ENCODE peak calls at places on chromosomes 5 and 9, in nine cellular contexts. One of them, this sample, is unnamed.

GRCh38 chr5:37696190-37697021 is 143.4 kb downstream of the GDNF start:
- DNase-seq in choroid plexus epithelial cell: peak; percentile 48
- DNase-seq in fibroblast of mammary gland: peak; percentile 71
- DNase-seq in heart left ventricle: no peak
- DNase-seq in T-helper 1 cell: no peak
- DNase-seq in hippocampal formation: no peak
- DNase-seq in H54: no peak
- DNase-seq in HFFc6: peak; percentile 38
- DNase-seq in GM19239: no peak
- DNase-seq in this sample: no peak

GRCh38 chr9:27529316-27530278 is at the start of gene MOB3B:
- DNase-seq in H54: peak; percentile 74
- DNase-seq in HFFc6: peak; percentile 41
- DNase-seq in T-helper 1 cell: peak; percentile 57
- DNase-seq in fibroblast of mammary gland: peak; percentile 46
- DNase-seq in GM19239: peak; percentile 64
- DNase-seq in hippocampal formation: peak; percentile 74
- DNase-seq in heart left ventricle: peak; percentile 86
- DNase-seq in choroid plexus epithelial cell: peak; percentile 76
- DNase-seq in this sample: peak; percentile 77

GRCh38 chr9:129908846-129909245 is 73.6 kb downstream of the USP20 start:
- DNase-seq in GM19239: no peak
- DNase-seq in hippocampal formation: no peak
- DNase-seq in choroid plexus epithelial cell: no peak
- DNase-seq in T-helper 1 cell: no peak
- DNase-seq in fibroblast of mammary gland: no peak
- DNase-seq in heart left ventricle: no peak
- DNase-seq in H54: no peak
- DNase-seq in HFFc6: no peak
- DNase-seq in this sample: no peak

GRCh38 chr9:19440823-19441580 is 32.2 kb downstream of the ACER2 start:
- DNase-seq in H54: no peak
- DNase-seq in heart left ventricle: no peak
- DNase-seq in fibroblast of mammary gland: peak; percentile 9
- DNase-seq in GM19239: no peak
- DNase-seq in T-helper 1 cell: no peak
- DNase-seq in hippocampal formation: no peak
- DNase-seq in choroid plexus epithelial cell: no peak
- DNase-seq in HFFc6: no peak
- DNase-seq in this sample: no peak

GRCh38 chr9:132030626-132031325 is 48.9 kb downstream of the MED27 start:
- DNase-seq in H54: no peak
- DNase-seq in GM19239: no peak
- DNase-seq in choroid plexus epithelial cell: no peak
- DNase-seq in T-helper 1 cell: no peak
- DNase-seq in heart left ventricle: no peak
- DNase-seq in HFFc6: no peak
- DNase-seq in hippocampal formation: no peak
- DNase-seq in fibroblast of mammary gland: no peak
- DNase-seq in this sample: no peak

GRCh38 chr5:67360047-67360446 is 163.4 kb upstream of the CD180 start:
- DNase-seq in T-helper 1 cell: no peak
- DNase-seq in H54: no peak
- DNase-seq in heart left ventricle: no peak
- DNase-seq in GM19239: no peak
- DNase-seq in choroid plexus epithelial cell: peak; percentile 12
- DNase-seq in HFFc6: no peak
- DNase-seq in fibroblast of mammary gland: no peak
- DNase-seq in hippocampal formation: no peak
- DNase-seq in this sample: no peak

GRCh38 chr5:75168026-75168750 is 68.5 kb downstream of the ANKRD31 start:
- DNase-seq in fibroblast of mammary gland: no peak
- DNase-seq in heart left ventricle: no peak
- DNase-seq in T-helper 1 cell: no peak
- DNase-seq in HFFc6: no peak
- DNase-seq in H54: no peak
- DNase-seq in hippocampal formation: no peak
- DNase-seq in choroid plexus epithelial cell: no peak
- DNase-seq in GM19239: no peak
- DNase-seq in this sample: no peak

GRCh38 chr5:177369050-177369912 is 11.6 kb downstream of the RGS14 start:
- DNase-seq in HFFc6: no peak
- DNase-seq in heart left ventricle: no peak
- DNase-seq in hippocampal formation: no peak
- DNase-seq in GM19239: peak; percentile 74
- DNase-seq in choroid plexus epithelial cell: peak; percentile 43
- DNase-seq in fibroblast of mammary gland: peak; percentile 30
- DNase-seq in H54: peak; percentile 72
- DNase-seq in T-helper 1 cell: no peak
- DNase-seq in this sample: peak; percentile 38

GRCh38 chr5:180611140-180611850 is 20.0 kb upstream of the SCGB3A1 start:
- DNase-seq in T-helper 1 cell: no peak
- DNase-seq in HFFc6: no peak
- DNase-seq in heart left ventricle: no peak
- DNase-seq in GM19239: no peak
- DNase-seq in hippocampal formation: no peak
- DNase-seq in fibroblast of mammary gland: no peak
- DNase-seq in H54: peak; percentile 67
- DNase-seq in choroid plexus epithelial cell: no peak
- DNase-seq in this sample: no peak

GRCh38 chr5:61293051-61293450 is 39.0 kb upstream of the ZSWIM6 start:
- DNase-seq in choroid plexus epithelial cell: no peak
- DNase-seq in heart left ventricle: no peak
- DNase-seq in H54: no peak
- DNase-seq in fibroblast of mammary gland: no peak
- DNase-seq in HFFc6: no peak
- DNase-seq in GM19239: no peak
- DNase-seq in hippocampal formation: no peak
- DNase-seq in T-helper 1 cell: no peak
- DNase-seq in this sample: no peak

GRCh38 chr9:105114956-105115728 is 129.3 kb upstream of the SLC44A1 start:
- DNase-seq in hippocampal formation: no peak
- DNase-seq in choroid plexus epithelial cell: peak; percentile 18
- DNase-seq in H54: no peak
- DNase-seq in GM19239: no peak
- DNase-seq in T-helper 1 cell: peak; percentile 70
- DNase-seq in fibroblast of mammary gland: no peak
- DNase-seq in HFFc6: no peak
- DNase-seq in heart left ventricle: peak; percentile 38
- DNase-seq in this sample: peak; percentile 76

This sample was measured in cardiac muscle cell.